ENCODE peak calls at places on chromosome 10, in five cellular contexts. One of them, this sample, is unnamed.

GRCh38 chr10:60310746-60311145 is 78.9 kb downstream of the ANK3 start:
- DNase-seq in HEK293T: no peak
- DNase-seq in HS-27A: no peak
- DNase-seq in WERI-Rb-1: no peak
- DNase-seq in nephron progenitor cell: no peak
- DNase-seq in this sample: no peak

GRCh38 chr10:32982293-32982709 is 24.3 kb upstream of the ITGB1 start:
- DNase-seq in WERI-Rb-1: no peak
- DNase-seq in nephron progenitor cell: no peak
- DNase-seq in HEK293T: no peak
- DNase-seq in HS-27A: no peak
- DNase-seq in this sample: peak; percentile 58

GRCh38 chr10:60729106-60729505 is 49.2 kb upstream of the CDK1 start:
- DNase-seq in WERI-Rb-1: no peak
- DNase-seq in HS-27A: no peak
- DNase-seq in nephron progenitor cell: no peak
- DNase-seq in HEK293T: no peak
- DNase-seq in this sample: no peak

GRCh38 chr10:33008499-33009243 is 50.6 kb upstream of the ITGB1 start:
- DNase-seq in nephron progenitor cell: peak; percentile 70
- DNase-seq in WERI-Rb-1: peak; percentile 37
- DNase-seq in HEK293T: peak; percentile 43
- DNase-seq in HS-27A: no peak
- DNase-seq in this sample: peak; percentile 80

GRCh38 chr10:6530211-6530840 is 49.8 kb downstream of the PRKCQ start:
- DNase-seq in nephron progenitor cell: no peak
- DNase-seq in WERI-Rb-1: no peak
- DNase-seq in HS-27A: no peak
- DNase-seq in HEK293T: no peak
- DNase-seq in this sample: no peak

GRCh38 chr10:91559750-91560149 is 73.1 kb downstream of the PPP1R3C start:
- DNase-seq in HS-27A: no peak
- DNase-seq in WERI-Rb-1: no peak
- DNase-seq in nephron progenitor cell: no peak
- DNase-seq in HEK293T: no peak
- DNase-seq in this sample: no peak

GRCh38 chr10:33315891-33316290 is 18.6 kb downstream of the NRP1 start:
- DNase-seq in nephron progenitor cell: no peak
- DNase-seq in HS-27A: no peak
- DNase-seq in HEK293T: no peak
- DNase-seq in WERI-Rb-1: no peak
- DNase-seq in this sample: no peak

GRCh38 chr10:77763453-77764430 is 126.1 kb upstream of the KCNMA1 start:
- DNase-seq in nephron progenitor cell: no peak
- DNase-seq in HS-27A: no peak
- DNase-seq in WERI-Rb-1: peak; percentile 51
- DNase-seq in HEK293T: no peak
- DNase-seq in this sample: no peak

GRCh38 chr10:110569736-110570135 is 2.2 kb downstream of the SMC3 start:
- DNase-seq in HS-27A: no peak
- DNase-seq in nephron progenitor cell: no peak
- DNase-seq in HEK293T: no peak
- DNase-seq in WERI-Rb-1: no peak
- DNase-seq in this sample: no peak

GRCh38 chr10:525565-526315 is 163.7 kb downstream of the DIP2C start:
- DNase-seq in HS-27A: no peak
- DNase-seq in HEK293T: no peak
- DNase-seq in nephron progenitor cell: no peak
- DNase-seq in WERI-Rb-1: no peak
- DNase-seq in this sample: no peak

GRCh38 chr10:92124524-92125168 is 166.2 kb downstream of the CPEB3 start:
- DNase-seq in nephron progenitor cell: no peak
- DNase-seq in HEK293T: no peak
- DNase-seq in WERI-Rb-1: no peak
- DNase-seq in HS-27A: no peak
- DNase-seq in this sample: no peak

GRCh38 chr10:121559321-121559720 is 38.9 kb downstream of the FGFR2 start:
- DNase-seq in nephron progenitor cell: no peak
- DNase-seq in WERI-Rb-1: peak; percentile 87
- DNase-seq in HEK293T: no peak
- DNase-seq in HS-27A: no peak
- DNase-seq in this sample: no peak

GRCh38 chr10:14625210-14625621 is 149.5 kb downstream of the FAM107B start:
- DNase-seq in nephron progenitor cell: no peak
- DNase-seq in HS-27A: no peak
- DNase-seq in HEK293T: no peak
- DNase-seq in WERI-Rb-1: no peak
- DNase-seq in this sample: no peak

GRCh38 chr10:131002031-131002861 is 309.3 kb downstream of the TCERG1L start:
- DNase-seq in nephron progenitor cell: no peak
- DNase-seq in WERI-Rb-1: no peak
- DNase-seq in HEK293T: no peak
- DNase-seq in HS-27A: no peak
- DNase-seq in this sample: no peak

GRCh38 chr10:6128591-6129383 is 40.0 kb downstream of the RBM17 start:
- DNase-seq in nephron progenitor cell: no peak
- DNase-seq in HS-27A: no peak
- DNase-seq in WERI-Rb-1: peak; percentile 21
- DNase-seq in HEK293T: no peak
- DNase-seq in this sample: no peak

GRCh38 chr10:69703766-69704191 is 73.7 kb downstream of the FAM241B start:
- DNase-seq in nephron progenitor cell: no peak
- DNase-seq in HEK293T: no peak
- DNase-seq in HS-27A: no peak
- DNase-seq in WERI-Rb-1: no peak
- DNase-seq in this sample: peak; percentile 30

GRCh38 chr10:22700489-22700888 is 13.9 kb downstream of the PIP4K2A start:
- DNase-seq in HEK293T: no peak
- DNase-seq in nephron progenitor cell: no peak
- DNase-seq in WERI-Rb-1: no peak
- DNase-seq in HS-27A: no peak
- DNase-seq in this sample: no peak